ENCODE peak calls at places on chromosomes 12 and 14, in six cellular contexts. O is SW480, U is GM04504, W is T-helper 9 cell, M is mesendoderm, T is GM10248. E is an unnamed sample.

GRCh38 chr12:52280796-52281560 is 6.5 kb downstream of the KRT86 start:
- DNase-seq in O (peak; percentile 97), U (peak; percentile 94), W (no peak), M (no peak), T (no peak), E (no peak)

GRCh38 chr12:57610553-57611115 is 601 bp upstream of the ARHGEF25 start:
- DNase-seq in O (no peak), U (no peak), W (no peak), M (no peak), T (no peak), E (no peak)

GRCh38 chr12:100077367-100077766 is 65.3 kb downstream of the BLTP3B start:
- DNase-seq in O (no peak), U (no peak), W (no peak), M (no peak), T (no peak), E (no peak)

GRCh38 chr14:105882626-105883025 is 356.2 kb downstream of the TMEM121 start:
- DNase-seq in O (no peak), U (no peak), W (no peak), M (no peak), T (peak; percentile 5), E (no peak)

GRCh38 chr12:2999265-2999841 is 40.2 kb downstream of the TEAD4 start:
- DNase-seq in O (no peak), U (no peak), W (no peak), M (peak; percentile 63), T (no peak), E (no peak)

GRCh38 chr14:39368261-39368959 is 63.8 kb downstream of the FBXO33 start:
- DNase-seq in O (peak; percentile 48), U (peak; percentile 49), W (no peak), M (peak; percentile 96), T (peak; percentile 30), E (no peak)

GRCh38 chr14:24430682-24431568 is 1.2 kb downstream of the KHNYN start:
- DNase-seq in O (no peak), U (no peak), W (peak; percentile 41), M (peak; percentile 46), T (peak; percentile 77), E (peak; percentile 44)

GRCh38 chr14:96178674-96179321 is 25.8 kb upstream of the BDKRB2 start:
- DNase-seq in O (no peak), U (no peak), W (no peak), M (no peak), T (no peak), E (no peak)

GRCh38 chr12:130706885-130707570 is 9.1 kb downstream of the RIMBP2 start:
- DNase-seq in O (no peak), U (no peak), W (no peak), M (no peak), T (no peak), E (no peak)

GRCh38 chr12:123491056-123491455 is 33.1 kb downstream of the SNRNP35 start:
- DNase-seq in O (no peak), U (no peak), W (no peak), M (no peak), T (no peak), E (no peak)

GRCh38 chr12:88416786-88417185 is 163.5 kb downstream of the KITLG start:
- DNase-seq in O (no peak), U (no peak), W (no peak), M (no peak), T (no peak), E (no peak)

GRCh38 chr14:70281938-70282337 is 77.5 kb downstream of the COX16 start:
- DNase-seq in O (no peak), U (no peak), W (no peak), M (no peak), T (no peak), E (no peak)